ENCODE peak calls at places on chromosomes 11 and 22, in six cellular contexts. H, K, A, V, Q and O are unnamed samples.

GRCh38 chr22:35021166-35021565 is 44.8 kb upstream of the ISX start:
- DNase-seq in H (no peak), K (no peak), A (no peak), V (no peak), Q (no peak), O (no peak)

GRCh38 chr11:68840661-68841653 is 759 bp downstream of the CPT1A start:
- DNase-seq in H (no peak), K (peak), A (peak), V (peak), Q (peak), O (no peak)

GRCh38 chr22:33922268-33922667 is 2.0 kb upstream of the LARGE1 start:
- DNase-seq in H (peak), K (no peak), A (no peak), V (peak), Q (no peak), O (no peak)

GRCh38 chr11:86176165-86176884 is 68.2 kb upstream of the EED start:
- DNase-seq in H (no peak), K (no peak), A (no peak), V (peak), Q (no peak), O (no peak)

GRCh38 chr11:28702450-28702790 is 594.2 kb downstream of the METTL15 start:
- DNase-seq in H (no peak), K (no peak), A (no peak), V (peak), Q (no peak), O (no peak)

GRCh38 chr11:8567597-8568198 is 26.3 kb downstream of the STK33 start:
- DNase-seq in H (no peak), K (no peak), A (no peak), V (peak), Q (peak), O (no peak)

GRCh38 chr22:50274311-50274710 is 4.1 kb upstream of the MAPK11 start:
- DNase-seq in H (no peak), K (no peak), A (no peak), V (peak), Q (peak), O (no peak)

GRCh38 chr11:36333897-36334296 is 37.8 kb downstream of the PRR5L start:
- DNase-seq in H (no peak), K (no peak), A (no peak), V (peak), Q (peak), O (no peak)

GRCh38 chr11:132177106-132177505 is 806.7 kb downstream of the NTM start:
- DNase-seq in H (no peak), K (peak), A (no peak), V (peak), Q (peak), O (no peak)

GRCh38 chr11:101706541-101706940 is 122.7 kb upstream of the TRPC6 start:
- DNase-seq in H (no peak), K (peak), A (no peak), V (peak), Q (peak), O (no peak)

GRCh38 chr11:10002221-10002620 is 291.8 kb downstream of the SBF2 start:
- DNase-seq in H (no peak), K (no peak), A (no peak), V (peak), Q (no peak), O (no peak)

GRCh38 chr11:66267379-66268209 is 845 bp upstream of the RAB1B start:
- DNase-seq in H (peak), K (peak), A (peak), V (peak), Q (peak), O (peak)

GRCh38 chr11:6096417-6096816 is 11.1 kb upstream of the OR56B4 start:
- DNase-seq in H (no peak), K (no peak), A (no peak), V (peak), Q (no peak), O (no peak)

GRCh38 chr22:28674121-28674563 is 5.5 kb downstream of the TTC28 start:
- DNase-seq in H (no peak), K (peak), A (no peak), V (peak), Q (peak), O (no peak)

GRCh38 chr11:84541711-84542340 is 1085.3 kb downstream of the DLG2 start:
- DNase-seq in H (no peak), K (no peak), A (no peak), V (peak), Q (no peak), O (no peak)

GRCh38 chr11:20035701-20036601 is 124.3 kb downstream of the DBX1 start:
- DNase-seq in H (no peak), K (peak), A (no peak), V (peak), Q (peak), O (no peak)

GRCh38 chr22:27340047-27340446 is 461.5 kb downstream of the MN1 start:
- DNase-seq in H (no peak), K (no peak), A (no peak), V (no peak), Q (no peak), O (no peak)

GRCh38 chr22:36183446-36183845 is 18.2 kb downstream of the APOL4 start:
- DNase-seq in H (no peak), K (no peak), A (no peak), V (no peak), Q (no peak), O (no peak)

GRCh38 chr11:3835100-3835485 is 5.7 kb downstream of the RHOG start:
- DNase-seq in H (no peak), K (no peak), A (no peak), V (peak), Q (no peak), O (no peak)

GRCh38 chr22:50611341-50612060 is 10.9 kb downstream of the MAPK8IP2 start:
- DNase-seq in H (peak), K (no peak), A (no peak), V (no peak), Q (no peak), O (no peak)

GRCh38 chr11:128026596-128026995 is 560.8 kb downstream of the ETS1 start:
- DNase-seq in H (no peak), K (peak), A (no peak), V (peak), Q (peak), O (no peak)

GRCh38 chr11:9790703-9791102 is 126.8 kb downstream of the SWAP70 start:
- DNase-seq in H (no peak), K (no peak), A (no peak), V (no peak), Q (no peak), O (no peak)

GRCh38 chr22:49964493-49965290 is 4.1 kb downstream of the PIM3 start:
- DNase-seq in H (peak), K (no peak), A (peak), V (no peak), Q (no peak), O (no peak)

GRCh38 chr11:6404341-6405038 is 14.2 kb downstream of the SMPD1 start:
- DNase-seq in H (no peak), K (peak), A (peak), V (peak), Q (no peak), O (no peak)

GRCh38 chr11:86918943-86919342 is 36.3 kb downstream of the FZD4 start:
- DNase-seq in H (no peak), K (no peak), A (no peak), V (peak), Q (no peak), O (no peak)

GRCh38 chr11:125951731-125952130 is 5.9 kb downstream of the VSIG10L2 start:
- DNase-seq in H (no peak), K (no peak), A (no peak), V (no peak), Q (no peak), O (no peak)

GRCh38 chr11:131658952-131659351 is 288.5 kb downstream of the NTM start:
- DNase-seq in H (no peak), K (no peak), A (no peak), V (no peak), Q (no peak), O (no peak)

GRCh38 chr11:7603031-7603781 is 70.1 kb downstream of the CYB5R2 start:
- DNase-seq in H (no peak), K (peak), A (no peak), V (no peak), Q (no peak), O (no peak)

GRCh38 chr11:34223021-34223813 is 117.8 kb downstream of the NAT10 start:
- DNase-seq in H (no peak), K (peak), A (no peak), V (peak), Q (no peak), O (no peak)

GRCh38 chr22:50620861-50621490 is 7.0 kb downstream of the ARSA start:
- DNase-seq in H (no peak), K (no peak), A (no peak), V (no peak), Q (peak), O (no peak)

GRCh38 chr11:80240245-80240644 is 799.4 kb upstream of the TENM4 start:
- DNase-seq in H (no peak), K (no peak), A (no peak), V (no peak), Q (no peak), O (no peak)

GRCh38 chr11:109865558-109866186 is 227.5 kb upstream of the ZC3H12C start:
- DNase-seq in H (no peak), K (no peak), A (no peak), V (no peak), Q (peak), O (no peak)
- TF ChIP-seq CTCF in H (no peak), K (no peak), A (no peak), V (no peak), Q (peak), O (peak)

GRCh38 chr11:70703141-70704052 is 305.1 kb downstream of the CTTN start:
- DNase-seq in H (no peak), K (no peak), A (no peak), V (no peak), Q (no peak), O (no peak)

GRCh38 chr11:70705097-70705496 is 306.8 kb downstream of the CTTN start:
- DNase-seq in H (no peak), K (no peak), A (no peak), V (no peak), Q (no peak), O (no peak)

GRCh38 chr11:70707821-70708220 is 309.5 kb downstream of the CTTN start:
- DNase-seq in H (no peak), K (no peak), A (no peak), V (no peak), Q (no peak), O (no peak)

GRCh38 chr11:70709596-70709995 is 311.3 kb downstream of the CTTN start:
- DNase-seq in H (no peak), K (no peak), A (no peak), V (no peak), Q (no peak), O (no peak)

DNA sequence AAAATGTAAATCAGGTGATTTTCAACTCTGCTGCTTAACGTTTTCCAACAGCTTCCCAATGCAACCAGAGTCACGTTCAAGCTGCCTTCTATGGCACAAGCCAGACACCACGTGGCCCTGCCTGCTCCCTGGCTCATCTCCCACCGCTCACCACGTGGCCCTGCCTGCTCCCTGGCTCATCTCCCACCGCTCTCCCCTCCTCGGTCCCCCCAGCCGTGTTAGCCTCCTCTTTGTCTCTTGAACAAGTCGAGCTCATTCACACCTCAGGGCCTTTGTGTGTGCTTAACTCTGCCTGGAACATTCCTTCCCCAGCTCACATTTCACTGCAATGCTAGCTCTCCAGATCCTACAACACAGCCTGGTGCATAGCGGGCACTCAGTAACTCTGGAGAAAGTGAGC is 307.6 kb downstream of the CTTN start:
- DNase-seq in H (no peak), K (no peak), A (no peak), V (no peak), Q (no peak), O (no peak)
- TF ChIP-seq CTCF in H (no peak), K (no peak), A (no peak), V (no peak), Q (no peak), O (no peak)

GRCh38 chr11:58782066-58782465 is 50.3 kb upstream of the GLYAT start:
- DNase-seq in H (no peak), K (no peak), A (no peak), V (no peak), Q (no peak), O (no peak)

GRCh38 chr11:58786693-58787092 is 55.0 kb upstream of the GLYAT start:
- DNase-seq in H (no peak), K (no peak), A (no peak), V (peak), Q (no peak), O (no peak)

GRCh38 chr11:58788355-58789023 is 56.0 kb downstream of the GLYATL2 start:
- DNase-seq in H (no peak), K (peak), A (no peak), V (peak), Q (peak), O (no peak)

GRCh38 chr11:58787903-58788302 is 56.2 kb upstream of the GLYAT start:
- DNase-seq in H (no peak), K (peak), A (no peak), V (peak), Q (peak), O (no peak)

DNA sequence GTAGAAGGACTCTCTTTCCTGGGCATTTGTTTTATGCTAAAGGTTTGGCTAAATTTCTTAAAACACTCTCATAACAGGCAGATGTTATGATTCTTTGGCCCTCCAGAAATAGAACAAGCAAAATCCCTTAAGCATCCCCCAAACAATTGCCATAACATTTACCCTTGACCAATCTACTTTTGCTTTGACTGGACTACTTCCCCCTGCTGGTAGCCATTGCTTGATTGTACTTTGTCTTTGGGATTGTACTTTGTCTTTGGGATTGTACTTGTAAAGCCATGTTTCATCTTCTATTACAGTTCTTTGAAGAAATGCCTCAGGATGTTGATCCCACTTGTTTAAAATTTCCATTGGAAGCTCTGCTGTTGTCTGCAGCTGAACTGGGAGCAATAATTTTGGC is 53.3 kb upstream of the GLYAT start:
- DNase-seq in H (no peak), K (no peak), A (no peak), V (no peak), Q (no peak), O (no peak)
- TF ChIP-seq CTCF in H (no peak), K (no peak), A (no peak), V (peak), Q (peak), O (no peak)

GRCh38 chr11:17684550-17684949 is 34.8 kb upstream of the MYOD1 start:
- DNase-seq in H (no peak), K (no peak), A (no peak), V (no peak), Q (no peak), O (no peak)
- TF ChIP-seq CTCF in H (no peak), K (no peak), A (no peak), V (no peak), Q (no peak), O (no peak)

GRCh38 chr11:62128835-62129234 is 5.0 kb downstream of the INCENP start:
- DNase-seq in H (no peak), K (no peak), A (no peak), V (no peak), Q (no peak), O (no peak)

GRCh38 chr11:62127941-62128770 is 4.3 kb downstream of the INCENP start:
- DNase-seq in H (no peak), K (no peak), A (no peak), V (no peak), Q (no peak), O (no peak)

GRCh38 chr11:62125881-62126280 is 2.1 kb downstream of the INCENP start:
- DNase-seq in H (no peak), K (no peak), A (no peak), V (no peak), Q (no peak), O (no peak)

GRCh38 chr11:62125316-62125715 is 1.5 kb downstream of the INCENP start:
- DNase-seq in H (no peak), K (no peak), A (no peak), V (no peak), Q (no peak), O (no peak)

GRCh38 chr11:62127426-62127825 is 3.6 kb downstream of the INCENP start:
- DNase-seq in H (no peak), K (no peak), A (no peak), V (no peak), Q (no peak), O (no peak)
- TF ChIP-seq CTCF in H (no peak), K (no peak), A (no peak), V (no peak), Q (no peak), O (no peak)

GRCh38 chr11:2188745-2189144 is 17.1 kb upstream of the TH start:
- DNase-seq in H (no peak), K (no peak), A (no peak), V (no peak), Q (no peak), O (no peak)

GRCh38 chr11:2189938-2190669 is 18.5 kb upstream of the TH start:
- DNase-seq in H (no peak), K (no peak), A (no peak), V (no peak), Q (no peak), O (no peak)

GRCh38 chr11:2185324-2186085 is 13.9 kb upstream of the TH start:
- DNase-seq in H (no peak), K (no peak), A (no peak), V (no peak), Q (no peak), O (no peak)

GRCh38 chr11:2187267-2187707 is 15.7 kb upstream of the TH start:
- DNase-seq in H (no peak), K (no peak), A (no peak), V (no peak), Q (no peak), O (no peak)

DNA sequence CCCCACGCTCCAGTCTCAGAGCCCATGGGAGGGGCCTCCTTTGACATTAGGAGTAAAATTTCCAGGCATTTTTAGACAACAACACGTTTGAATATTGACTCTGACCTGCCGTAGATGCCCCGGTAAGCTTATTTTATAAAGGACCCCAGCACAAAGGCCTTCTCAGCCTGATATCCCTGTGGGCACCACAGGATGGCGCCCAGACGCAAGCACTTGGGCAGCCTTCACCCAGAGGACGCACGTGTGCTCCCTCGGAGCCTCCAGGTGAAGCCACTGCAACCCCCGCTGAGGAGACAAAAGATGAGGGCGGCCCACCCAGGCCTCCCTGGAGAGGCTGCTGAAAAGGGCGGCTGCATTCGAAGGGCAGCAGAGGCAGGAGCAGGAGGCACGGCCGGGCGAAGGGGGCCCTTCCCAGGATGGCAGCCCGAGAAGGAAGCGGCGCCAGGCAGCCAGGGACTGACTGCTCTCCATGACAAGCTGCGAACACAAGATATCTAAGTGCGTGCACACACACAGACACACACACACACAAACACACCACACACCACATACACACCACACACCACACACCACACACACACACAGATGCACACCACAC is 15.2 kb upstream of the TH start:
- DNase-seq in H (no peak), K (peak), A (no peak), V (peak), Q (peak), O (no peak)
- TF ChIP-seq CTCF in H (no peak), K (peak), A (peak), V (peak), Q (peak), O (peak)

GRCh38 chr11:77199346-77199745 is 71.3 kb downstream of the MYO7A start:
- DNase-seq in H (peak), K (no peak), A (peak), V (no peak), Q (no peak), O (no peak)

GRCh38 chr11:77200351-77200750 is 72.3 kb downstream of the MYO7A start:
- DNase-seq in H (no peak), K (no peak), A (no peak), V (no peak), Q (no peak), O (no peak)

GRCh38 chr11:77197626-77198320 is 69.7 kb downstream of the MYO7A start:
- DNase-seq in H (peak), K (no peak), A (peak), V (no peak), Q (no peak), O (no peak)

GRCh38 chr11:77196961-77197360 is 68.9 kb downstream of the MYO7A start:
- DNase-seq in H (peak), K (no peak), A (peak), V (no peak), Q (no peak), O (no peak)

GRCh38 chr11:77198440-77198849 is 70.4 kb downstream of the MYO7A start:
- DNase-seq in H (peak), K (no peak), A (no peak), V (peak), Q (peak), O (no peak)
- TF ChIP-seq CTCF in H (no peak), K (peak), A (no peak), V (peak), Q (peak), O (peak)

GRCh38 chr22:39728236-39728860 is 157.8 kb downstream of the CACNA1I start:
- DNase-seq in H (no peak), K (no peak), A (no peak), V (no peak), Q (no peak), O (no peak)
- TF ChIP-seq CTCF in H (no peak), K (no peak), A (no peak), V (no peak), Q (no peak), O (no peak)

DNA sequence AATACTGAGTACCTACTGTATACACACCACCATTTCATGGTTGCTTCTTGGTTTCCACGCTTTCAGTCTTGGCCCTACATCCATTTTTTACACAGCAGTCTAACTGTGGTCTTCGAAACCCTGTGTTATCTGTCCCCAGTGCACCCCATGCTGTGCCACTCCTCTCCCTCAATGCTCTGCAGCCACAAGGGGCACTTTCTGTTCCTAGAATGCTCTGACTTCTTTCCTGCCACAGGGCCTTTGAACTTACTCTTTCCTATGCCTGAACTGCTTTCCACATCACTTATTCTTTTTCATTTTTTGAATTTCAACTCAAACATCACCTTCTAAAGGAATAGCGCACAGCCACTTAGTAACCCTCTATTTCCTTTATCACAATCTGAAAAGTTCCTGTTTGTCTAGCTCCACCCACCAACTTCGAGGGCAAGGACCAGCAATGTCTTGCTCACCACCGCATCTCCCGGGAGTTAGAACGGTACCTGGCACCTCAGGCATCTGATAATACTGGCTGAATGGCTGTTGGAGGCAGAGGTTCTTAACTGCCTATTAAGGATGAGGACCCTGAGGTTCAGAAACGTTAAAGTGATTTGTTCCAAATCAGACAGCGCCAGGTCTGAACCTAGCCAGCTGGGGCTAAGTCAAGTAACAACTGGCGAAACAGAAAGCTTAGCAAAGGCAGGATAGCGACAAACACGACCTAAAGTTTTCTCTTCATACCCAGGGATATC is 568 bp downstream of the ALG8 start:
- DNase-seq in H (no peak), K (peak), A (no peak), V (peak), Q (peak), O (no peak)
- TF ChIP-seq CTCF in H (no peak), K (no peak), A (no peak), V (no peak), Q (no peak), O (no peak)